ENCODE peak calls at places on chromosome 13, in seven cellular contexts. D is fibroblast of mammary gland, Y is glutamatergic neuron, C is fibroblast of pulmonary artery, Z is progenitor cell of endocrine pancreas, F is nephron progenitor cell, L is foreskin fibroblast. J is an unnamed sample.

GRCh38 chr13:31081316-31081715 is 80.4 kb downstream of the HSPH1 start:
- DNase-seq in D (no peak), Y (no peak), C (no peak), Z (no peak), F (no peak), L (no peak), J (no peak)

GRCh38 chr13:80469841-80470378 is 129.0 kb upstream of the SPRY2 start:
- DNase-seq in D (peak; percentile 99), Y (no peak), C (peak; percentile 98), Z (no peak), F (no peak), L (peak; percentile 97), J (no peak)

GRCh38 chr13:93235258-93236015 is 8.8 kb downstream of the GPC6 start:
- DNase-seq in D (peak; percentile 88), Y (no peak), C (peak; percentile 40), Z (no peak), F (no peak), L (peak; percentile 68), J (no peak)

GRCh38 chr13:39938591-39938990 is 283.1 kb downstream of the COG6 start:
- DNase-seq in D (peak; percentile 22), Y (no peak), C (no peak), Z (no peak), F (no peak), L (no peak), J (no peak)

GRCh38 chr13:74218291-74218690 is 84.1 kb upstream of the KLF12 start:
- DNase-seq in D (no peak), Y (no peak), C (no peak), Z (no peak), F (no peak), L (no peak), J (no peak)

GRCh38 chr13:112184851-112185371 is 118.0 kb downstream of the SOX1 start:
- DNase-seq in D (no peak), Y (no peak), C (no peak), Z (no peak), F (no peak), L (no peak), J (no peak)

GRCh38 chr13:76822691-76823267 is 63.4 kb downstream of the KCTD12 start:
- DNase-seq in D (peak; percentile 69), Y (no peak), C (peak; percentile 77), Z (no peak), F (no peak), L (peak; percentile 73), J (no peak)

GRCh38 chr13:99237981-99238662 is 20.1 kb downstream of the GPR18 start:
- DNase-seq in D (no peak), Y (no peak), C (no peak), Z (no peak), F (no peak), L (no peak), J (no peak)

GRCh38 chr13:36913463-36913862 is 6.6 kb downstream of the SMAD9 start:
- DNase-seq in D (no peak), Y (no peak), C (no peak), Z (no peak), F (no peak), L (no peak), J (no peak)

GRCh38 chr13:29849731-29850212 is 645 bp downstream of the UBL3 start:
- DNase-seq in D (peak; percentile 73), Y (peak; percentile 68), C (peak; percentile 50), Z (peak; percentile 30), F (peak; percentile 64), L (peak; percentile 72), J (no peak)

GRCh38 chr13:36666482-36667264 is 7.1 kb upstream of the SERTM1 start:
- DNase-seq in D (peak; percentile 10), Y (no peak), C (no peak), Z (no peak), F (no peak), L (no peak), J (no peak)

GRCh38 chr13:85313761-85314503 is 485.3 kb downstream of the SLITRK6 start:
- DNase-seq in D (peak; percentile 11), Y (no peak), C (no peak), Z (no peak), F (no peak), L (peak; percentile 83), J (peak; percentile 4)

GRCh38 chr13:38421590-38422560 is 72.2 kb downstream of the UFM1 start:
- DNase-seq in D (no peak), Y (no peak), C (peak; percentile 83), Z (no peak), F (no peak), L (peak; percentile 72), J (no peak)

GRCh38 chr13:73412933-73413332 is 354.1 kb downstream of the KLF5 start:
- DNase-seq in D (no peak), Y (no peak), C (no peak), Z (no peak), F (no peak), L (no peak), J (no peak)

GRCh38 chr13:40221460-40222201 is 444.8 kb downstream of the FOXO1 start:
- DNase-seq in D (peak; percentile 92), Y (no peak), C (peak; percentile 69), Z (no peak), F (no peak), L (peak; percentile 76), J (no peak)

GRCh38 chr13:54162069-54162468 is 1133.5 kb downstream of the OLFM4 start:
- DNase-seq in D (no peak), Y (no peak), C (no peak), Z (no peak), F (no peak), L (no peak), J (no peak)

GRCh38 chr13:43448605-43449004 is 338.2 kb downstream of the ENOX1 start:
- DNase-seq in D (no peak), Y (no peak), C (no peak), Z (no peak), F (no peak), L (no peak), J (no peak)

GRCh38 chr13:111489301-111489700 is 168.9 kb downstream of the TEX29 start:
- DNase-seq in D (no peak), Y (no peak), C (no peak), Z (no peak), F (no peak), L (no peak), J (no peak)

GRCh38 chr13:104616990-104617389 is 1550.8 kb upstream of the SLC10A2 start:
- DNase-seq in D (no peak), Y (no peak), C (no peak), Z (no peak), F (no peak), L (no peak), J (no peak)

DNA sequence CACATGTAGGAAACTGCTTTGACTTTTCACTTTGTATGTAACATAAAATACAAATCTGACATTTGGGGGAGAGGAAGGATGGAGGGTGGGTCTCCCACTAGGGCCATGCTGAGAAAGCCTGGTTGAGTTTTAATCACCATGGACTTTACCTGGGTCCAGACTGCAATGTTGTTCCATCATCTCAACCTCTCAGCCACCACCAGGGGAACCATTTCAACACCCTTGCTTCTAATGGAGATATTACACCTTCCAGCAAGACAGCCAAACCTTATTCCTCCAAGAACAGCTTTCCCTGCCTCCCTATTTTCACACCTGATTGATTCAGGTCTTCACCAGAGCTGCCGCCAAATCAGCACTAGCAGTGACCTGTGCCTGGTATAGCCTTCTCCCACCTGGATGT is 56.0 kb downstream of the ZAR1L start:
- DNase-seq in D (no peak), Y (no peak), C (no peak), Z (no peak), F (no peak), L (no peak), J (no peak)
- TF ChIP-seq CTCF in D (no peak), Y (no peak), C (no peak), Z (peak; percentile 14), F (no peak), L (no peak), J (no peak)

DNA sequence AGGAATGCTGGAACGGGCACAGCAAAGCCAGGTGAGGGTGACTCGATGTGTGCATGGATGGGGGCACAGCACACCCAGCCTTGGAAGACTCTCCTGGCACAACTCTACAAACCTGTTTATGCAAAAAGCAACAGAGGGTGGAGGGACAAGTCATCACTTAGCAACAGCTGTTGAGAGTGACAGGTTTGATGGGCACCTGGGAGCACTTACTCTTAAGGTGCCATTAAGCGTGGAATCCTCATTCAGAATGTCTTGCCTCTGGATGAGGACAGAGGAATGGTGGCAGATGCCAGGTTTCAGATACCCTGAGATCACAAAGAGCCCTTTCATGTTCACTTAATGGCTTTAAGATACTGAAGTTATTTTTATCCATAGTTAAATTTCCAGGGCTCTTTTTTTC is 97.0 kb downstream of the DCT start:
- DNase-seq in D (no peak), Y (no peak), C (no peak), Z (no peak), F (no peak), L (no peak), J (no peak)
- TF ChIP-seq CTCF in D (no peak), Y (no peak), C (no peak), Z (no peak), F (no peak), L (no peak), J (no peak)

GRCh38 chr13:108342369-108343289 is 73.1 kb downstream of the TNFSF13B start:
- DNase-seq in D (peak; percentile 50), Y (no peak), C (peak; percentile 56), Z (no peak), F (no peak), L (peak; percentile 34), J (no peak)
- TF ChIP-seq CTCF in D (peak; percentile 63), Y (peak; percentile 48), C (peak; percentile 67), Z (peak; percentile 63), F (peak; percentile 62), L (peak; percentile 64), J (peak; percentile 31)

GRCh38 chr13:97067342-97067895 is 73.1 kb upstream of the OXGR1 start:
- DNase-seq in D (peak; percentile 45), Y (no peak), C (peak; percentile 13), Z (no peak), F (no peak), L (peak; percentile 47), J (no peak)
- TF ChIP-seq CTCF in D (peak; percentile 34), Y (no peak), C (peak; percentile 17), Z (no peak), F (no peak), L (no peak), J (no peak)

DNA sequence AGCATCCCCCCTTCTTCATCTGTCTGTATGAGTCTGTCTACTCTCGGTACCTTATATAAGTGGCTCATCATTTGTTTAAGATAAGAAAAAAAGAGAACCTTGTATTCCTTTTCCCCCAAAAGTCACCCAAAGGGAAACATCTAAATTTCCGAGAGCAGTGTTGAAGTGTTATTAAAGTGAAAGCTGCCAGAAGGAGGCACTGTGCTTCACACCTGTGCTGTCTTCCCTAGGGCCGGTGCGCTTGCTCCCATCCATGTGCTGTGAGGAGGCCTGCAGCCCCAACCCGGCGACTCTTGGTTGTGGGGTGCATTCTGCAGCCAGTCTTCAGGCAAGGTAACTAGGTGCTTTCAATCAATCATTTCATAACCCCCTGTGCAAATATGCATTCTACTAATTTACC is 97.5 kb downstream of the TNFRSF19 start:
- DNase-seq in D (no peak), Y (no peak), C (no peak), Z (no peak), F (no peak), L (no peak), J (no peak)
- TF ChIP-seq CTCF in D (no peak), Y (no peak), C (no peak), Z (peak; percentile 10), F (no peak), L (no peak), J (no peak)

J was measured in AG04449.